ENCODE peak calls at places on chromosomes 16 and 17, in eight cellular contexts. One of them, this sample, is unnamed.

GRCh38 chr17:41917957-41918391 is 777 bp downstream of the ACLY start:
- DNase-seq in fibroblast of lung: peak; percentile 38
- DNase-seq in H9: no peak
- DNase-seq in heart left ventricle: peak; percentile 79
- DNase-seq in endodermal cell: peak; percentile 70
- DNase-seq in BE2C: peak; percentile 91
- DNase-seq in neural progenitor cell: peak; percentile 54
- DNase-seq in cardiac muscle cell: peak; percentile 66
- DNase-seq in this sample: peak; percentile 78

GRCh38 chr17:35799942-35800341 is 4.5 kb upstream of the MMP28 start:
- DNase-seq in fibroblast of lung: peak; percentile 64
- DNase-seq in endodermal cell: no peak
- DNase-seq in H9: no peak
- DNase-seq in BE2C: peak; percentile 58
- DNase-seq in cardiac muscle cell: no peak
- DNase-seq in neural progenitor cell: no peak
- DNase-seq in heart left ventricle: peak; percentile 85
- DNase-seq in this sample: peak; percentile 82

GRCh38 chr17:43578699-43579569 is 32.8 kb upstream of the ETV4 start:
- DNase-seq in H9: peak; percentile 70
- DNase-seq in cardiac muscle cell: no peak
- DNase-seq in neural progenitor cell: peak; percentile 51
- DNase-seq in BE2C: peak; percentile 48
- DNase-seq in endodermal cell: peak; percentile 78
- DNase-seq in heart left ventricle: no peak
- DNase-seq in fibroblast of lung: peak; percentile 70
- DNase-seq in this sample: no peak

GRCh38 chr16:20410153-20410723 is 904 bp downstream of the ACSM5 start:
- DNase-seq in endodermal cell: no peak
- DNase-seq in BE2C: no peak
- DNase-seq in cardiac muscle cell: no peak
- DNase-seq in neural progenitor cell: no peak
- DNase-seq in H9: no peak
- DNase-seq in heart left ventricle: no peak
- DNase-seq in fibroblast of lung: no peak
- DNase-seq in this sample: no peak

GRCh38 chr16:68995011-68995504 is 110.4 kb upstream of the HAS3 start:
- DNase-seq in H9: peak; percentile 56
- DNase-seq in neural progenitor cell: peak; percentile 59
- DNase-seq in heart left ventricle: no peak
- DNase-seq in BE2C: peak; percentile 38
- DNase-seq in endodermal cell: peak; percentile 61
- DNase-seq in cardiac muscle cell: peak; percentile 61
- DNase-seq in fibroblast of lung: peak; percentile 64
- DNase-seq in this sample: no peak

GRCh38 chr17:58382885-58383248 is 30.9 kb upstream of the SUPT4H1 start:
- DNase-seq in neural progenitor cell: no peak
- DNase-seq in cardiac muscle cell: no peak
- DNase-seq in endodermal cell: no peak
- DNase-seq in fibroblast of lung: no peak
- DNase-seq in BE2C: no peak
- DNase-seq in heart left ventricle: no peak
- DNase-seq in H9: no peak
- DNase-seq in this sample: peak; percentile 81

GRCh38 chr17:59761385-59762021 is 54.0 kb downstream of the VMP1 start:
- DNase-seq in endodermal cell: peak; percentile 63
- DNase-seq in BE2C: no peak
- DNase-seq in neural progenitor cell: peak; percentile 54
- DNase-seq in heart left ventricle: no peak
- DNase-seq in H9: no peak
- DNase-seq in fibroblast of lung: peak; percentile 99
- DNase-seq in cardiac muscle cell: peak; percentile 56
- DNase-seq in this sample: no peak

GRCh38 chr16:84191466-84191865 is 509 bp downstream of the ADAD2 start:
- DNase-seq in BE2C: no peak
- DNase-seq in neural progenitor cell: no peak
- DNase-seq in cardiac muscle cell: no peak
- DNase-seq in endodermal cell: no peak
- DNase-seq in heart left ventricle: no peak
- DNase-seq in fibroblast of lung: no peak
- DNase-seq in H9: no peak
- DNase-seq in this sample: no peak

GRCh38 chr17:77869665-77870132 is 88.8 kb upstream of the TNRC6C start:
- DNase-seq in fibroblast of lung: no peak
- DNase-seq in H9: no peak
- DNase-seq in endodermal cell: no peak
- DNase-seq in neural progenitor cell: no peak
- DNase-seq in BE2C: no peak
- DNase-seq in cardiac muscle cell: no peak
- DNase-seq in heart left ventricle: peak; percentile 54
- DNase-seq in this sample: peak; percentile 60

GRCh38 chr16:56202036-56202435 is 10.7 kb downstream of the GNAO1 start:
- DNase-seq in H9: no peak
- DNase-seq in fibroblast of lung: peak; percentile 23
- DNase-seq in heart left ventricle: no peak
- DNase-seq in endodermal cell: no peak
- DNase-seq in BE2C: no peak
- DNase-seq in cardiac muscle cell: no peak
- DNase-seq in neural progenitor cell: no peak
- DNase-seq in this sample: no peak

GRCh38 chr16:64051826-64052225 is 1070.0 kb downstream of the CDH11 start:
- DNase-seq in heart left ventricle: no peak
- DNase-seq in BE2C: peak; percentile 8
- DNase-seq in cardiac muscle cell: peak; percentile 47
- DNase-seq in neural progenitor cell: peak; percentile 42
- DNase-seq in endodermal cell: peak; percentile 43
- DNase-seq in H9: no peak
- DNase-seq in fibroblast of lung: peak; percentile 3
- DNase-seq in this sample: no peak
- TF ChIP-seq CTCF in heart left ventricle: no peak
- TF ChIP-seq CTCF in BE2C: peak; percentile 54
- TF ChIP-seq CTCF in cardiac muscle cell: peak; percentile 44
- TF ChIP-seq CTCF in neural progenitor cell: peak; percentile 71
- TF ChIP-seq CTCF in endodermal cell: peak; percentile 78
- TF ChIP-seq CTCF in H9: peak; percentile 79
- TF ChIP-seq CTCF in fibroblast of lung: no peak
- TF ChIP-seq CTCF in this sample: peak; percentile 35

DNA sequence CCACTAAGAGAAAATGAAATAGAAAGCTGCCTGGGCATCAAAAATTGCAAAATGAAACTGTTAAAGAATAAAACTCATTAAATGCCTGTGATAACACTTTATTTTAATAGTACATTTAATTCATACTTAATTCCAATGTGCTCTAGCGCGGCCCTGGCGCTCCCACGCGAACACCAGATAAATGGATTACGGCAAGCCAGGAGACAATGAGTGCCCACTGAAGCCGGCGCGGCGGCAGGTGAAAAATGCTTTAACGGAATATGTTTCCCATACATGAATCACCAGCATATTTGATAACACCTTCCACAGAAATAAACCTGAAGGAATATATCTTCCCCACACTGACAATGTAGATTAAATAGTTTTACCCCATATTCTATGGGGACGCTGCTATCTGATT is 245.5 kb downstream of the RBFOX3 start:
- DNase-seq in fibroblast of lung: no peak
- DNase-seq in BE2C: no peak
- DNase-seq in heart left ventricle: peak; percentile 26
- DNase-seq in neural progenitor cell: no peak
- DNase-seq in H9: no peak
- DNase-seq in cardiac muscle cell: no peak
- DNase-seq in endodermal cell: no peak
- DNase-seq in this sample: no peak
- H3K27me3 ChIP-seq in fibroblast of lung: no peaks in the 10 kb centered on the region
- H3K27me3 ChIP-seq in BE2C: peaks cover 95% of the 10 kb centered on the region
- H3K27me3 ChIP-seq in heart left ventricle: peaks cover 14% of the 10 kb centered on the region
- H3K27me3 ChIP-seq in neural progenitor cell: no peaks in the 10 kb centered on the region
- H3K27me3 ChIP-seq in H9: no peaks in the 10 kb centered on the region
- H3K27me3 ChIP-seq in cardiac muscle cell: peaks cover 13% of the 10 kb centered on the region
- H3K27me3 ChIP-seq in endodermal cell: no peaks in the 10 kb centered on the region
- H3K27me3 ChIP-seq in this sample: no peaks in the 10 kb centered on the region

GRCh38 chr16:1175566-1176279 is 22.8 kb downstream of the CACNA1H start:
- DNase-seq in heart left ventricle: no peak
- DNase-seq in endodermal cell: no peak
- DNase-seq in H9: no peak
- DNase-seq in fibroblast of lung: peak; percentile 65
- DNase-seq in BE2C: no peak
- DNase-seq in cardiac muscle cell: no peak
- DNase-seq in neural progenitor cell: no peak
- DNase-seq in this sample: no peak
- TF ChIP-seq CTCF in heart left ventricle: no peak
- TF ChIP-seq CTCF in endodermal cell: no peak
- TF ChIP-seq CTCF in H9: no peak
- TF ChIP-seq CTCF in fibroblast of lung: no peak
- TF ChIP-seq CTCF in BE2C: no peak
- TF ChIP-seq CTCF in cardiac muscle cell: no peak
- TF ChIP-seq CTCF in neural progenitor cell: no peak
- TF ChIP-seq CTCF in this sample: no peak

DNA sequence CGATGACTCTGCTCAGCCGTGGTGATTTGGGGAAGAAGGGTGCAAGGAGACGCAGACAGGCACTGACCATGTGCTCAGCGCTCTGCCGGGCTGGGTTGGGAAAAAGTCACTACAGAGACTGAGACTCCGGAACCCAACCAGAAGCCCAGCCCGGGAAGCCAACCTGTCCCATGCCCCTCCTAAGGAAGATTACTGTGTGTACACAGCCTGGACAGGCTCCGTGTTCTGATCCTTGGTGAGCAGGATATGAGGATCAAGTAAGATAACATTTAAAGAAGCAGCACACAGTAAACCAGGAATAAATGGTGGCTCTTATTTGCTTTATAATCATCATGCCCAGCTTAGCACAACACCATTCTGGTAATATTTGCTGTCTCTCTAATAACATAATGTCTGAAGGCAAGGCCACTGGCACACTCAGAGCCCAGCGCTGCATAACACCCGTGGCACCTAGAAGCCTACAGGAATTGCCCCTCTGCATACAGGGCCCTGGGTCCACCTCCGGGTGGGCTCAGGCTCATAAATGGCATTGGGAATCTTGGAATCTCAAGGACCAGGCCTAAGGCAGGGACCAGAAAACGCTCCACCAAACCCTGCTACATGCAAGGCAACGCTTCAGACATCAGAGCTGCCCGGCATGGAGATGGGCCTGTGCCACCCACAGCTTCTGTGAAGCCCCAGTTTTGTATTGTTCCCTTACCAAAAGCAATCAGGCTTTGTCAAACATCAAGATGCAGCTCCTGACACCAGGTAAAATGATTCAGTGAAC is 113.5 kb downstream of the DYNLRB2 start:
- DNase-seq in neural progenitor cell: no peak
- DNase-seq in BE2C: no peak
- DNase-seq in endodermal cell: no peak
- DNase-seq in heart left ventricle: no peak
- DNase-seq in fibroblast of lung: no peak
- DNase-seq in H9: no peak
- DNase-seq in cardiac muscle cell: no peak
- DNase-seq in this sample: no peak
- H3K27me3 ChIP-seq in neural progenitor cell: no peaks in the 10 kb centered on the region
- H3K27me3 ChIP-seq in BE2C: no peaks in the 10 kb centered on the region
- H3K27me3 ChIP-seq in endodermal cell: no peaks in the 10 kb centered on the region
- H3K27me3 ChIP-seq in heart left ventricle: no peaks in the 10 kb centered on the region
- H3K27me3 ChIP-seq in fibroblast of lung: no peaks in the 10 kb centered on the region
- H3K27me3 ChIP-seq in H9: no peaks in the 10 kb centered on the region
- H3K27me3 ChIP-seq in cardiac muscle cell: no peaks in the 10 kb centered on the region
- H3K27me3 ChIP-seq in this sample: no peaks in the 10 kb centered on the region

DNA sequence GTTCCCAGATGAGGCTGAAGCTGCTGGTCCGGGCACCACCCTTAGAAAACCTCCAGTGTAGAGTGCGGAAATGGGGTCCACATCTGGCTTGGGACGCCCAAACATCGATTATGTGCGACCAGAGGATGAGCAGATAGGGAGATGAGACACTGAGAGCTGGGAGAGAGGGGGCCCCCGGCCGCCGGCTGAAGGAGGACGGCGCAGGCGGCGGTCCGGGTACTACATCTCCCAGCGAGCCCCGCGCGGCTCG is 182 bp upstream of the SPECC1 start:
- DNase-seq in cardiac muscle cell: no peak
- DNase-seq in BE2C: no peak
- DNase-seq in endodermal cell: no peak
- DNase-seq in H9: no peak
- DNase-seq in heart left ventricle: no peak
- DNase-seq in neural progenitor cell: no peak
- DNase-seq in fibroblast of lung: no peak
- DNase-seq in this sample: no peak
- TF ChIP-seq CTCF in cardiac muscle cell: peak; percentile 83
- TF ChIP-seq CTCF in BE2C: no peak
- TF ChIP-seq CTCF in endodermal cell: no peak
- TF ChIP-seq CTCF in H9: no peak
- TF ChIP-seq CTCF in heart left ventricle: no peak
- TF ChIP-seq CTCF in neural progenitor cell: no peak
- TF ChIP-seq CTCF in fibroblast of lung: peak; percentile 87
- TF ChIP-seq CTCF in this sample: no peak

GRCh38 chr17:66971730-66972441 is 7.4 kb downstream of the CACNG4 start:
- DNase-seq in fibroblast of lung: no peak
- DNase-seq in heart left ventricle: peak; percentile 46
- DNase-seq in cardiac muscle cell: no peak
- DNase-seq in endodermal cell: no peak
- DNase-seq in BE2C: peak; percentile 68
- DNase-seq in neural progenitor cell: no peak
- DNase-seq in H9: no peak
- DNase-seq in this sample: no peak

GRCh38 chr17:66975614-66976378 is 11.3 kb downstream of the CACNG4 start:
- DNase-seq in BE2C: no peak
- DNase-seq in neural progenitor cell: peak; percentile 69
- DNase-seq in endodermal cell: peak; percentile 91
- DNase-seq in heart left ventricle: no peak
- DNase-seq in fibroblast of lung: no peak
- DNase-seq in H9: peak; percentile 80
- DNase-seq in cardiac muscle cell: no peak
- DNase-seq in this sample: no peak

GRCh38 chr17:66976781-66977201 is 12.3 kb downstream of the CACNG4 start:
- DNase-seq in heart left ventricle: no peak
- DNase-seq in fibroblast of lung: no peak
- DNase-seq in endodermal cell: no peak
- DNase-seq in cardiac muscle cell: no peak
- DNase-seq in neural progenitor cell: peak; percentile 26
- DNase-seq in H9: no peak
- DNase-seq in BE2C: peak; percentile 76
- DNase-seq in this sample: no peak

GRCh38 chr17:66976379-66976663 is 11.8 kb downstream of the CACNG4 start:
- DNase-seq in neural progenitor cell: no peak
- DNase-seq in H9: no peak
- DNase-seq in fibroblast of lung: no peak
- DNase-seq in endodermal cell: no peak
- DNase-seq in heart left ventricle: no peak
- DNase-seq in cardiac muscle cell: no peak
- DNase-seq in BE2C: no peak
- DNase-seq in this sample: no peak

DNA sequence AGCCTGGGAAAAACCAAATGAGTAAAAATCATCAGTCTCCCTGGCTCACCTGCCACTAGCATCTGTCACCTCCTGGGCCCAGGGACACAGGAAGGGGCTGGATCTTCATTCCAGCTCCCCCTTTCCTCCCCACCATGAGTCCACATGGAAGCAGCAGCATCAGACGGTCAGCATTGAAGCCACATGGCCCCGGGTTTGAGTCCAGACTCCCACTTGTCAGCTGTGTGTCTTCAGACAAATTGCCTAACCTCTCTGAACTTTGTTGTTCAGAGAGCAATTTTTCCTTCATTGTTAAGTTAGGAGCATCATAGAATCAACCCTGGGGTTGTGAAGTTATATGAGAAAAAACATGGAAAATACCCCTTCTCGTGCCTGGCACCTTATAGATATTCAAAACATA is 10.7 kb downstream of the CACNG4 start:
- DNase-seq in fibroblast of lung: no peak
- DNase-seq in H9: no peak
- DNase-seq in neural progenitor cell: no peak
- DNase-seq in cardiac muscle cell: no peak
- DNase-seq in heart left ventricle: no peak
- DNase-seq in endodermal cell: no peak
- DNase-seq in BE2C: no peak
- DNase-seq in this sample: no peak
- H3K27me3 ChIP-seq in fibroblast of lung: peaks cover 17% of the 10 kb centered on the region
- H3K27me3 ChIP-seq in H9: no peaks in the 10 kb centered on the region
- H3K27me3 ChIP-seq in neural progenitor cell: no peaks in the 10 kb centered on the region
- H3K27me3 ChIP-seq in cardiac muscle cell: no peaks in the 10 kb centered on the region
- H3K27me3 ChIP-seq in heart left ventricle: no peaks in the 10 kb centered on the region
- H3K27me3 ChIP-seq in endodermal cell: no peaks in the 10 kb centered on the region
- H3K27me3 ChIP-seq in BE2C: no peaks in the 10 kb centered on the region
- H3K27me3 ChIP-seq in this sample: no peaks in the 10 kb centered on the region